ENCODE peak calls at places on chromosomes 16 and 17, in seven cellular contexts. S is endothelial cell of umbilical vein; U is CD8-positive, alpha-beta T cell; M is HAP-1; N is BJ; P is fibroblast of pulmonary artery; H is fibroblast of the aortic adventitia. R is an unnamed sample.
A peak's percentile ranks its signal among the peaks of the same experiment; 100 is the strongest.

GRCh38 chr16:4059969-4060368 is 56.3 kb downstream of the ADCY9 start:
- DNase-seq in H (no peak), P (peak; percentile 55), U (no peak), N (no peak), S (no peak), M (no peak), R (no peak)

GRCh38 chr17:82882715-82883446 is 43.1 kb upstream of the ZNF750 start:
- DNase-seq in H (no peak), M (no peak), P (no peak), N (no peak), S (no peak), U (peak; percentile 75), R (no peak)

GRCh38 chr16:49528035-49528434 is 154.4 kb downstream of the C16orf78 start:
- DNase-seq in U (no peak), N (no peak), M (no peak), S (peak; percentile 40), H (peak; percentile 49), P (peak; percentile 26), R (no peak)

GRCh38 chr17:49132699-49133364 is at the start of gene B4GALNT2:
- DNase-seq in P (no peak), M (no peak), H (no peak), N (no peak), S (no peak), U (peak; percentile 7), R (peak; percentile 71)

GRCh38 chr17:3879591-3880417 is 13.0 kb downstream of the CAMKK1 start:
- DNase-seq in U (no peak), S (no peak), M (no peak), H (no peak), N (no peak), P (no peak), R (peak; percentile 27)

GRCh38 chr17:50841949-50842354 is 6.6 kb downstream of the WFIKKN2 start:
- DNase-seq in H (peak; percentile 74), N (no peak), M (peak; percentile 73), P (peak; percentile 78), U (peak; percentile 23), S (peak; percentile 58), R (peak; percentile 81)

GRCh38 chr16:47938272-47938671 is 217.5 kb downstream of the ABCC12 start:
- DNase-seq in U (no peak), S (no peak), M (no peak), H (no peak), P (no peak), N (no peak), R (no peak)

GRCh38 chr16:78489631-78490030 is 390.2 kb downstream of the WWOX start:
- DNase-seq in M (no peak), N (no peak), S (no peak), P (no peak), H (no peak), U (no peak), R (no peak)

GRCh38 chr16:66274335-66275110 is 92.0 kb upstream of the CDH5 start:
- DNase-seq in N (no peak), H (peak; percentile 55), P (peak; percentile 71), M (peak; percentile 63), S (peak; percentile 43), U (no peak), R (no peak)

GRCh38 chr16:55555436-55555835 is 11.0 kb upstream of the CAPNS2 start:
- DNase-seq in N (peak; percentile 51), H (no peak), M (no peak), U (no peak), P (no peak), S (no peak), R (no peak)

GRCh38 chr16:15899538-15900100 is 11.2 kb upstream of the CEP20 start:
- DNase-seq in N (peak; percentile 30), M (no peak), U (no peak), P (peak; percentile 54), H (peak; percentile 90), S (no peak), R (no peak)

GRCh38 chr17:8949061-8949622 is 16.4 kb downstream of the PIK3R5 start:
- DNase-seq in S (no peak), P (no peak), N (no peak), H (no peak), U (no peak), M (no peak), R (no peak)

GRCh38 chr17:2030779-2031163 is 818 bp downstream of the DPH1 start:
- DNase-seq in P (peak; percentile 92), H (peak; percentile 91), U (no peak), N (no peak), M (no peak), S (no peak), R (peak; percentile 92)

GRCh38 chr17:45650601-45651000 is 133.5 kb upstream of the CRHR1 start:
- DNase-seq in M (no peak), N (no peak), P (no peak), U (no peak), H (no peak), S (no peak), R (no peak)

GRCh38 chr17:50106393-50107131 is 11.4 kb downstream of the PDK2 start:
- DNase-seq in H (no peak), U (no peak), N (no peak), P (no peak), S (no peak), M (no peak), R (no peak)

GRCh38 chr16:3577302-3577752 is at the start of gene NLRC3:
- DNase-seq in P (no peak), N (no peak), M (no peak), S (peak; percentile 22), H (no peak), U (peak; percentile 55), R (no peak)

GRCh38 chr17:39920218-39921210 is 2.1 kb upstream of the GSDMB start:
- DNase-seq in N (no peak), U (no peak), P (no peak), S (no peak), M (no peak), H (no peak), R (no peak)

GRCh38 chr16:84990782-84991181 is 20.6 kb downstream of the ZDHHC7 start:
- DNase-seq in M (no peak), S (no peak), P (no peak), N (no peak), U (no peak), H (no peak), R (no peak)

GRCh38 chr17:72878975-72879660 is 213.4 kb downstream of the SLC39A11 start:
- DNase-seq in S (no peak), M (no peak), P (no peak), U (no peak), H (no peak), N (no peak), R (no peak)

GRCh38 chr16:46727630-46728029 is 20.5 kb downstream of the MYLK3 start:
- DNase-seq in P (no peak), M (no peak), H (no peak), U (no peak), N (no peak), S (no peak), R (no peak)

GRCh38 chr16:28882476-28883180 is 4.3 kb downstream of the ATP2A1 start:
- DNase-seq in P (no peak), M (no peak), S (no peak), U (no peak), N (no peak), H (no peak), R (no peak)

GRCh38 chr17:42665581-42666001 is 6.5 kb downstream of the TUBG2 start:
- DNase-seq in M (no peak), P (no peak), H (no peak), N (no peak), U (no peak), S (no peak), R (no peak)

DNA sequence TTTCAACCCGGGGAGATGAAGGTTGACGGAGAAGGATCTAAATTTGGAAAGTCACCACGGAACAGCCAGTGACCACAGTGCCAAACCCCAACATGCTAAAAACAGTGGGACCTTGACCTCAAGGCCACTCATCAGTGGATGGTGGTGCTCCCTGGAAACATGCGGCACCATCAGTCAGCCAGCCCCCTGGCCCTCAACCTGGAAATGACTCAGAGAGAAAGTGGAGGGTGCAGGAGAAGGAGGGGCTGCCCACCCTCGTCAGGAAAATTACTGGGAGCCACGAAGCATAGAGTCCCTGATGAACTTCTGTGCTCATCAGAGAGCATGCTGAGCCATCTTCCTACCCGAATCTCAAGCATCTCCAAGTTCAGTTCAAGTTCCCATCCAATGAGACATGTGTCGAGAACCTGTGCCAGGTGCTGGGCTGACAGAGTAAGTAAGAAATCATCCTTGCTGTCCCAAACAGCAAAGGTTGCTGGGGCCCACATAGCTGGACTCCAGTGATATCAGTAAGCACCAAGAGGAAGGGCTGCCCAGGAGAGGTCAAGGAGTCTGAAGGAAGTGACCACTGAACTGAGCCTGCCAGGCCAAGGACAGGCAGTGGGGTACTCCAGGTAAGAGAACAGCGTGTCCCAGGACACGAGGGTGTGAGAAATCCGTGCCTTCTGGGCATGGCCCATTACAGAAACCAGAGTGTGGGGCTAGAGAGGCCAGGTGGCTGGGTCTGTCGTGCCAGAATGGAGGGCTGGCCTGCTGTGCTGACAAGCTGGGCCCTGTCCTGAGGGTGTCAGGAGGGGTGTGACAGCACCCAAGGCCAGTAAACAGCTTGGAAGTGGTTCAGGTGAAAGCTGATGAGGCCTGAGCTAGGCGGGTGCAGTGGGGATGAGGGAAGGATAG is 5.2 kb downstream of the PECAM1 start:
- DNase-seq in N (peak; percentile 43), U (peak; percentile 36), H (peak; percentile 80), M (no peak), P (peak; percentile 93), S (peak; percentile 96), R (no peak)
- H3K4me3 ChIP-seq in N (no peak overlapping the region), U (no peak overlapping the region), H (no peak overlapping the region), M (no peak overlapping the region), P (peak overlapping the region; percentile 61), S (peak overlapping the region; percentile 10), R (no peak overlapping the region)

GRCh38 chr17:29706045-29706431 is 83.3 kb upstream of the CORO6 start:
- DNase-seq in S (no peak), P (no peak), U (no peak), H (no peak), M (no peak), N (no peak), R (no peak)
- H3K4me3 ChIP-seq in S (no peak overlapping the region), P (no peak overlapping the region), U (peak overlapping the region; percentile 12), H (no peak overlapping the region), M (no peak overlapping the region), N (no peak overlapping the region), R (no peak overlapping the region)

GRCh38 chr16:12758031-12758669 is 45.5 kb downstream of the CPPED1 start:
- DNase-seq in N (no peak), M (no peak), S (peak; percentile 84), H (no peak), U (no peak), P (peak; percentile 25), R (peak; percentile 11)
- H3K4me3 ChIP-seq in N (no peak overlapping the region), M (no peak overlapping the region), S (no peak overlapping the region), H (no peak overlapping the region), U (no peak overlapping the region), P (no peak overlapping the region), R (no peak overlapping the region)

GRCh38 chr16:27335349-27336052 is 21.7 kb downstream of the IL4R start:
- DNase-seq in U (no peak), H (peak; percentile 73), N (peak; percentile 28), S (peak; percentile 44), M (no peak), P (peak; percentile 39), R (no peak)

GRCh38 chr16:27333549-27333948 is 19.8 kb downstream of the IL4R start:
- DNase-seq in S (no peak), P (no peak), U (no peak), H (no peak), N (no peak), M (no peak), R (no peak)

GRCh38 chr16:27334874-27335273 is 21.1 kb downstream of the IL4R start:
- DNase-seq in U (no peak), S (no peak), M (no peak), N (no peak), P (no peak), H (no peak), R (no peak)

GRCh38 chr16:27333104-27333503 is 19.3 kb downstream of the IL4R start:
- DNase-seq in U (no peak), S (no peak), M (no peak), H (no peak), P (no peak), N (no peak), R (no peak)

GRCh38 chr16:27334192-27334764 is 20.5 kb downstream of the IL4R start:
- DNase-seq in U (no peak), S (no peak), P (no peak), H (no peak), N (no peak), M (no peak), R (no peak)
- H3K4me3 ChIP-seq in U (no peak overlapping the region), S (no peak overlapping the region), P (no peak overlapping the region), H (no peak overlapping the region), N (no peak overlapping the region), M (no peak overlapping the region), R (no peak overlapping the region)

R was measured in neural progenitor cell.